ENCODE peak calls at places on chromosome 5, in ten cellular contexts. One of them, this sample, is unnamed.

GRCh38 chr5:170738840-170739239 is 44.7 kb upstream of the GABRP start:
- DNase-seq in stimulated activated naive CD4-positive, alpha-beta T cell treated with Interleukin-2 at 50 U/mL for 16 hours: no peak
- DNase-seq in immature natural killer cell: no peak
- DNase-seq in SJSA1: no peak
- DNase-seq in SK-N-DZ: no peak
- DNase-seq in T-helper 9 cell: no peak
- DNase-seq in EL: no peak
- DNase-seq in mesendoderm: peak; percentile 56
- DNase-seq in H54: no peak
- DNase-seq in fibroblast of lung: no peak
- DNase-seq in this sample: no peak

GRCh38 chr5:149019562-149020140 is 43.2 kb downstream of the SH3TC2 start:
- DNase-seq in stimulated activated naive CD4-positive, alpha-beta T cell treated with Interleukin-2 at 50 U/mL for 16 hours: no peak
- DNase-seq in fibroblast of lung: peak; percentile 49
- DNase-seq in mesendoderm: no peak
- DNase-seq in H54: no peak
- DNase-seq in SK-N-DZ: no peak
- DNase-seq in SJSA1: no peak
- DNase-seq in EL: no peak
- DNase-seq in immature natural killer cell: no peak
- DNase-seq in T-helper 9 cell: no peak
- DNase-seq in this sample: no peak

GRCh38 chr5:66932446-66932845 is 264.2 kb downstream of the CD180 start:
- DNase-seq in EL: no peak
- DNase-seq in T-helper 9 cell: no peak
- DNase-seq in SJSA1: no peak
- DNase-seq in H54: no peak
- DNase-seq in stimulated activated naive CD4-positive, alpha-beta T cell treated with Interleukin-2 at 50 U/mL for 16 hours: no peak
- DNase-seq in SK-N-DZ: no peak
- DNase-seq in immature natural killer cell: no peak
- DNase-seq in fibroblast of lung: peak; percentile 57
- DNase-seq in mesendoderm: no peak
- DNase-seq in this sample: no peak

GRCh38 chr5:175214152-175214551 is 229.8 kb downstream of the DRD1 start:
- DNase-seq in stimulated activated naive CD4-positive, alpha-beta T cell treated with Interleukin-2 at 50 U/mL for 16 hours: no peak
- DNase-seq in H54: peak; percentile 69
- DNase-seq in fibroblast of lung: peak; percentile 85
- DNase-seq in SK-N-DZ: no peak
- DNase-seq in immature natural killer cell: no peak
- DNase-seq in mesendoderm: no peak
- DNase-seq in EL: peak; percentile 92
- DNase-seq in SJSA1: peak; percentile 81
- DNase-seq in T-helper 9 cell: no peak
- DNase-seq in this sample: peak; percentile 94

GRCh38 chr5:142222235-142222880 is 102.5 kb downstream of the SPRY4 start:
- DNase-seq in T-helper 9 cell: no peak
- DNase-seq in SJSA1: no peak
- DNase-seq in SK-N-DZ: no peak
- DNase-seq in H54: no peak
- DNase-seq in immature natural killer cell: no peak
- DNase-seq in fibroblast of lung: peak; percentile 6
- DNase-seq in EL: no peak
- DNase-seq in stimulated activated naive CD4-positive, alpha-beta T cell treated with Interleukin-2 at 50 U/mL for 16 hours: no peak
- DNase-seq in mesendoderm: no peak
- DNase-seq in this sample: no peak

GRCh38 chr5:104247260-104247659 is 684.7 kb upstream of the NUDT12 start:
- DNase-seq in immature natural killer cell: no peak
- DNase-seq in stimulated activated naive CD4-positive, alpha-beta T cell treated with Interleukin-2 at 50 U/mL for 16 hours: no peak
- DNase-seq in mesendoderm: peak; percentile 73
- DNase-seq in fibroblast of lung: no peak
- DNase-seq in SJSA1: no peak
- DNase-seq in EL: no peak
- DNase-seq in T-helper 9 cell: no peak
- DNase-seq in H54: no peak
- DNase-seq in SK-N-DZ: no peak
- DNase-seq in this sample: no peak

GRCh38 chr5:90915393-90915792 is 356.8 kb downstream of the ADGRV1 start:
- DNase-seq in immature natural killer cell: no peak
- DNase-seq in H54: no peak
- DNase-seq in stimulated activated naive CD4-positive, alpha-beta T cell treated with Interleukin-2 at 50 U/mL for 16 hours: no peak
- DNase-seq in SK-N-DZ: no peak
- DNase-seq in mesendoderm: no peak
- DNase-seq in fibroblast of lung: no peak
- DNase-seq in SJSA1: no peak
- DNase-seq in EL: no peak
- DNase-seq in T-helper 9 cell: no peak
- DNase-seq in this sample: no peak

GRCh38 chr5:159660401-159660800 is 255.9 kb upstream of the ADRA1B start:
- DNase-seq in mesendoderm: peak; percentile 70
- DNase-seq in fibroblast of lung: no peak
- DNase-seq in T-helper 9 cell: no peak
- DNase-seq in stimulated activated naive CD4-positive, alpha-beta T cell treated with Interleukin-2 at 50 U/mL for 16 hours: no peak
- DNase-seq in SJSA1: no peak
- DNase-seq in H54: peak; percentile 23
- DNase-seq in immature natural killer cell: no peak
- DNase-seq in EL: peak; percentile 37
- DNase-seq in SK-N-DZ: no peak
- DNase-seq in this sample: no peak

GRCh38 chr5:120457839-120458507 is 6.1 kb upstream of the PRR16 start:
- DNase-seq in fibroblast of lung: peak; percentile 76
- DNase-seq in mesendoderm: peak; percentile 64
- DNase-seq in SJSA1: peak; percentile 86
- DNase-seq in H54: no peak
- DNase-seq in EL: peak; percentile 56
- DNase-seq in immature natural killer cell: peak; percentile 54
- DNase-seq in T-helper 9 cell: no peak
- DNase-seq in stimulated activated naive CD4-positive, alpha-beta T cell treated with Interleukin-2 at 50 U/mL for 16 hours: peak; percentile 21
- DNase-seq in SK-N-DZ: peak; percentile 51
- DNase-seq in this sample: peak; percentile 58

GRCh38 chr5:143311428-143311827 is 92.1 kb downstream of the NR3C1 start:
- DNase-seq in H54: no peak
- DNase-seq in mesendoderm: no peak
- DNase-seq in T-helper 9 cell: no peak
- DNase-seq in EL: peak; percentile 84
- DNase-seq in stimulated activated naive CD4-positive, alpha-beta T cell treated with Interleukin-2 at 50 U/mL for 16 hours: no peak
- DNase-seq in SK-N-DZ: no peak
- DNase-seq in immature natural killer cell: no peak
- DNase-seq in SJSA1: peak; percentile 62
- DNase-seq in fibroblast of lung: peak; percentile 72
- DNase-seq in this sample: no peak

GRCh38 chr5:28408186-28408585 is 1369.8 kb upstream of the CDH9 start:
- DNase-seq in EL: no peak
- DNase-seq in mesendoderm: peak; percentile 10
- DNase-seq in stimulated activated naive CD4-positive, alpha-beta T cell treated with Interleukin-2 at 50 U/mL for 16 hours: no peak
- DNase-seq in SJSA1: peak; percentile 0
- DNase-seq in T-helper 9 cell: no peak
- DNase-seq in immature natural killer cell: no peak
- DNase-seq in SK-N-DZ: no peak
- DNase-seq in fibroblast of lung: no peak
- DNase-seq in H54: peak; percentile 46
- DNase-seq in this sample: peak; percentile 96

GRCh38 chr5:60352992-60353391 is 347.0 kb downstream of the DEPDC1B start:
- DNase-seq in fibroblast of lung: no peak
- DNase-seq in T-helper 9 cell: no peak
- DNase-seq in immature natural killer cell: no peak
- DNase-seq in H54: no peak
- DNase-seq in stimulated activated naive CD4-positive, alpha-beta T cell treated with Interleukin-2 at 50 U/mL for 16 hours: no peak
- DNase-seq in mesendoderm: no peak
- DNase-seq in EL: no peak
- DNase-seq in SJSA1: no peak
- DNase-seq in SK-N-DZ: no peak
- DNase-seq in this sample: no peak

GRCh38 chr5:62144395-62145022 is 161.5 kb upstream of the KIF2A start:
- DNase-seq in fibroblast of lung: no peak
- DNase-seq in T-helper 9 cell: no peak
- DNase-seq in SK-N-DZ: no peak
- DNase-seq in mesendoderm: peak; percentile 65
- DNase-seq in EL: no peak
- DNase-seq in immature natural killer cell: no peak
- DNase-seq in stimulated activated naive CD4-positive, alpha-beta T cell treated with Interleukin-2 at 50 U/mL for 16 hours: no peak
- DNase-seq in SJSA1: no peak
- DNase-seq in H54: no peak
- DNase-seq in this sample: peak; percentile 86

GRCh38 chr5:76299592-76299991 is 103.5 kb upstream of the IQGAP2 start:
- DNase-seq in stimulated activated naive CD4-positive, alpha-beta T cell treated with Interleukin-2 at 50 U/mL for 16 hours: no peak
- DNase-seq in SJSA1: no peak
- DNase-seq in T-helper 9 cell: no peak
- DNase-seq in H54: no peak
- DNase-seq in EL: no peak
- DNase-seq in mesendoderm: no peak
- DNase-seq in immature natural killer cell: no peak
- DNase-seq in SK-N-DZ: no peak
- DNase-seq in fibroblast of lung: no peak
- DNase-seq in this sample: no peak

GRCh38 chr5:178589180-178590140 is 733 bp downstream of the COL23A1 start:
- DNase-seq in H54: no peak
- DNase-seq in mesendoderm: peak; percentile 65
- DNase-seq in EL: peak; percentile 18
- DNase-seq in immature natural killer cell: no peak
- DNase-seq in SJSA1: no peak
- DNase-seq in SK-N-DZ: peak; percentile 23
- DNase-seq in fibroblast of lung: peak; percentile 16
- DNase-seq in T-helper 9 cell: no peak
- DNase-seq in stimulated activated naive CD4-positive, alpha-beta T cell treated with Interleukin-2 at 50 U/mL for 16 hours: no peak
- DNase-seq in this sample: peak; percentile 77

GRCh38 chr5:29994519-29994918 is 1199.0 kb upstream of the CDH6 start:
- DNase-seq in mesendoderm: no peak
- DNase-seq in SJSA1: no peak
- DNase-seq in H54: no peak
- DNase-seq in immature natural killer cell: no peak
- DNase-seq in SK-N-DZ: no peak
- DNase-seq in T-helper 9 cell: no peak
- DNase-seq in fibroblast of lung: no peak
- DNase-seq in stimulated activated naive CD4-positive, alpha-beta T cell treated with Interleukin-2 at 50 U/mL for 16 hours: no peak
- DNase-seq in EL: no peak
- DNase-seq in this sample: no peak

GRCh38 chr5:73374520-73375235 is 73.9 kb downstream of the FOXD1 start:
- DNase-seq in T-helper 9 cell: no peak
- DNase-seq in immature natural killer cell: no peak
- DNase-seq in mesendoderm: no peak
- DNase-seq in EL: peak; percentile 93
- DNase-seq in SK-N-DZ: peak; percentile 51
- DNase-seq in SJSA1: peak; percentile 62
- DNase-seq in H54: no peak
- DNase-seq in stimulated activated naive CD4-positive, alpha-beta T cell treated with Interleukin-2 at 50 U/mL for 16 hours: no peak
- DNase-seq in fibroblast of lung: peak; percentile 58
- DNase-seq in this sample: peak; percentile 71

GRCh38 chr5:137696481-137696880 is 39.4 kb downstream of the KLHL3 start:
- DNase-seq in EL: peak; percentile 45
- DNase-seq in immature natural killer cell: no peak
- DNase-seq in SK-N-DZ: no peak
- DNase-seq in SJSA1: no peak
- DNase-seq in fibroblast of lung: peak; percentile 15
- DNase-seq in T-helper 9 cell: no peak
- DNase-seq in stimulated activated naive CD4-positive, alpha-beta T cell treated with Interleukin-2 at 50 U/mL for 16 hours: peak; percentile 47
- DNase-seq in mesendoderm: no peak
- DNase-seq in H54: no peak
- DNase-seq in this sample: peak; percentile 53

GRCh38 chr5:138435943-138436342 is 2.9 kb upstream of the REEP2 start:
- DNase-seq in mesendoderm: no peak
- DNase-seq in T-helper 9 cell: no peak
- DNase-seq in fibroblast of lung: no peak
- DNase-seq in H54: no peak
- DNase-seq in EL: no peak
- DNase-seq in SK-N-DZ: no peak
- DNase-seq in immature natural killer cell: no peak
- DNase-seq in SJSA1: no peak
- DNase-seq in stimulated activated naive CD4-positive, alpha-beta T cell treated with Interleukin-2 at 50 U/mL for 16 hours: no peak
- DNase-seq in this sample: no peak

GRCh38 chr5:76809141-76809540 is 9.7 kb upstream of the F2RL1 start:
- DNase-seq in T-helper 9 cell: no peak
- DNase-seq in fibroblast of lung: no peak
- DNase-seq in H54: no peak
- DNase-seq in mesendoderm: peak; percentile 73
- DNase-seq in immature natural killer cell: no peak
- DNase-seq in SK-N-DZ: peak; percentile 42
- DNase-seq in SJSA1: no peak
- DNase-seq in stimulated activated naive CD4-positive, alpha-beta T cell treated with Interleukin-2 at 50 U/mL for 16 hours: no peak
- DNase-seq in EL: no peak
- DNase-seq in this sample: no peak

GRCh38 chr5:132474131-132474723 is 16.3 kb downstream of the IRF1 start:
- DNase-seq in T-helper 9 cell: no peak
- DNase-seq in immature natural killer cell: peak; percentile 18
- DNase-seq in fibroblast of lung: no peak
- DNase-seq in SK-N-DZ: no peak
- DNase-seq in SJSA1: no peak
- DNase-seq in mesendoderm: peak; percentile 25
- DNase-seq in stimulated activated naive CD4-positive, alpha-beta T cell treated with Interleukin-2 at 50 U/mL for 16 hours: no peak
- DNase-seq in EL: no peak
- DNase-seq in H54: no peak
- DNase-seq in this sample: no peak

GRCh38 chr5:14263700-14264099 is 120.6 kb downstream of the TRIO start:
- DNase-seq in fibroblast of lung: no peak
- DNase-seq in H54: no peak
- DNase-seq in mesendoderm: no peak
- DNase-seq in SJSA1: no peak
- DNase-seq in T-helper 9 cell: no peak
- DNase-seq in stimulated activated naive CD4-positive, alpha-beta T cell treated with Interleukin-2 at 50 U/mL for 16 hours: no peak
- DNase-seq in SK-N-DZ: no peak
- DNase-seq in immature natural killer cell: no peak
- DNase-seq in EL: no peak
- DNase-seq in this sample: no peak

GRCh38 chr5:62969409-62970120 is 390.9 kb downstream of the LRRC70 start:
- DNase-seq in T-helper 9 cell: no peak
- DNase-seq in mesendoderm: no peak
- DNase-seq in stimulated activated naive CD4-positive, alpha-beta T cell treated with Interleukin-2 at 50 U/mL for 16 hours: no peak
- DNase-seq in fibroblast of lung: no peak
- DNase-seq in SK-N-DZ: no peak
- DNase-seq in EL: no peak
- DNase-seq in SJSA1: no peak
- DNase-seq in immature natural killer cell: no peak
- DNase-seq in H54: no peak
- DNase-seq in this sample: peak; percentile 40

GRCh38 chr5:77775773-77776605 is at the start of gene TBCA:
- DNase-seq in EL: peak; percentile 93
- DNase-seq in SK-N-DZ: peak; percentile 92
- DNase-seq in T-helper 9 cell: peak; percentile 87
- DNase-seq in immature natural killer cell: peak; percentile 94
- DNase-seq in fibroblast of lung: peak; percentile 93
- DNase-seq in stimulated activated naive CD4-positive, alpha-beta T cell treated with Interleukin-2 at 50 U/mL for 16 hours: peak; percentile 87
- DNase-seq in SJSA1: peak; percentile 93
- DNase-seq in H54: peak; percentile 70
- DNase-seq in mesendoderm: peak; percentile 93
- DNase-seq in this sample: peak; percentile 97

GRCh38 chr5:145825751-145826180 is 9.4 kb downstream of the PRELID2 start:
- DNase-seq in EL: peak; percentile 63
- DNase-seq in mesendoderm: peak; percentile 61
- DNase-seq in immature natural killer cell: peak; percentile 15
- DNase-seq in SJSA1: peak; percentile 51
- DNase-seq in T-helper 9 cell: no peak
- DNase-seq in SK-N-DZ: peak; percentile 57
- DNase-seq in stimulated activated naive CD4-positive, alpha-beta T cell treated with Interleukin-2 at 50 U/mL for 16 hours: no peak
- DNase-seq in fibroblast of lung: peak; percentile 78
- DNase-seq in H54: peak; percentile 15
- DNase-seq in this sample: peak; percentile 70

GRCh38 chr5:36491860-36492259 is 114.5 kb upstream of the SLC1A3 start:
- DNase-seq in SK-N-DZ: no peak
- DNase-seq in T-helper 9 cell: no peak
- DNase-seq in immature natural killer cell: no peak
- DNase-seq in EL: no peak
- DNase-seq in H54: no peak
- DNase-seq in SJSA1: no peak
- DNase-seq in mesendoderm: peak; percentile 45
- DNase-seq in fibroblast of lung: peak; percentile 27
- DNase-seq in stimulated activated naive CD4-positive, alpha-beta T cell treated with Interleukin-2 at 50 U/mL for 16 hours: no peak
- DNase-seq in this sample: no peak

GRCh38 chr5:107415762-107416161 is 255.0 kb downstream of the EFNA5 start:
- DNase-seq in SJSA1: no peak
- DNase-seq in SK-N-DZ: no peak
- DNase-seq in immature natural killer cell: no peak
- DNase-seq in fibroblast of lung: no peak
- DNase-seq in stimulated activated naive CD4-positive, alpha-beta T cell treated with Interleukin-2 at 50 U/mL for 16 hours: no peak
- DNase-seq in EL: no peak
- DNase-seq in mesendoderm: no peak
- DNase-seq in H54: no peak
- DNase-seq in T-helper 9 cell: no peak
- DNase-seq in this sample: no peak

GRCh38 chr5:4255441-4255840 is 659.8 kb downstream of the IRX1 start:
- DNase-seq in stimulated activated naive CD4-positive, alpha-beta T cell treated with Interleukin-2 at 50 U/mL for 16 hours: no peak
- DNase-seq in mesendoderm: no peak
- DNase-seq in fibroblast of lung: no peak
- DNase-seq in SJSA1: no peak
- DNase-seq in EL: no peak
- DNase-seq in SK-N-DZ: no peak
- DNase-seq in T-helper 9 cell: no peak
- DNase-seq in H54: no peak
- DNase-seq in immature natural killer cell: no peak
- DNase-seq in this sample: no peak

This sample was measured in astrocyte of the hippocampus.